ENCODE peak calls at places on chromosomes 16 and 17, in six cellular contexts. One of them, this sample, is unnamed.
A peak's percentile ranks its signal among the peaks of the same experiment; 100 is the strongest.

GRCh38 chr17:7355053-7355452 is at the start of gene TMEM95:
- DNase-seq in NT2/D1: no peak
- DNase-seq in thoracic aorta: no peak
- DNase-seq in PC-9: peak; percentile 25
- DNase-seq in SK-N-SH: no peak
- DNase-seq in left ventricle myocardium inferior: peak; percentile 53
- DNase-seq in this sample: peak; percentile 41

GRCh38 chr17:76549539-76549938 is 9.7 kb downstream of the PRCD start:
- DNase-seq in NT2/D1: no peak
- DNase-seq in thoracic aorta: no peak
- DNase-seq in PC-9: no peak
- DNase-seq in SK-N-SH: no peak
- DNase-seq in left ventricle myocardium inferior: no peak
- DNase-seq in this sample: no peak

GRCh38 chr17:42325026-42325425 is 36.7 kb downstream of the STAT5A start:
- DNase-seq in NT2/D1: no peak
- DNase-seq in thoracic aorta: peak; percentile 52
- DNase-seq in PC-9: peak; percentile 91
- DNase-seq in SK-N-SH: no peak
- DNase-seq in left ventricle myocardium inferior: no peak
- DNase-seq in this sample: no peak

GRCh38 chr16:54346046-54346445 is 59.5 kb upstream of the IRX3 start:
- DNase-seq in NT2/D1: no peak
- DNase-seq in thoracic aorta: no peak
- DNase-seq in PC-9: no peak
- DNase-seq in SK-N-SH: no peak
- DNase-seq in left ventricle myocardium inferior: no peak
- DNase-seq in this sample: no peak

GRCh38 chr17:10754861-10755591 is 25.2 kb upstream of the TMEM220 start:
- DNase-seq in NT2/D1: peak; percentile 40
- DNase-seq in thoracic aorta: no peak
- DNase-seq in PC-9: peak; percentile 46
- DNase-seq in SK-N-SH: no peak
- DNase-seq in left ventricle myocardium inferior: no peak
- DNase-seq in this sample: no peak

GRCh38 chr16:84689126-84689525 is 10.7 kb upstream of the USP10 start:
- DNase-seq in NT2/D1: no peak
- DNase-seq in thoracic aorta: no peak
- DNase-seq in PC-9: no peak
- DNase-seq in SK-N-SH: no peak
- DNase-seq in left ventricle myocardium inferior: no peak
- DNase-seq in this sample: no peak

GRCh38 chr17:48834973-48835372 is 4.1 kb downstream of the CALCOCO2 start:
- DNase-seq in NT2/D1: no peak
- DNase-seq in thoracic aorta: no peak
- DNase-seq in PC-9: no peak
- DNase-seq in SK-N-SH: no peak
- DNase-seq in left ventricle myocardium inferior: no peak
- DNase-seq in this sample: no peak

GRCh38 chr17:41655611-41656111 is 31.3 kb upstream of the KRT17 start:
- DNase-seq in NT2/D1: no peak
- DNase-seq in thoracic aorta: no peak
- DNase-seq in PC-9: peak; percentile 96
- DNase-seq in SK-N-SH: no peak
- DNase-seq in left ventricle myocardium inferior: no peak
- DNase-seq in this sample: peak; percentile 95

GRCh38 chr17:77666881-77667395 is 291.6 kb upstream of the TNRC6C start:
- DNase-seq in NT2/D1: no peak
- DNase-seq in thoracic aorta: no peak
- DNase-seq in PC-9: no peak
- DNase-seq in SK-N-SH: no peak
- DNase-seq in left ventricle myocardium inferior: no peak
- DNase-seq in this sample: peak; percentile 34

GRCh38 chr16:4414187-4414909 is 2.0 kb downstream of the CORO7 start:
- DNase-seq in NT2/D1: no peak
- DNase-seq in thoracic aorta: no peak
- DNase-seq in PC-9: no peak
- DNase-seq in SK-N-SH: no peak
- DNase-seq in left ventricle myocardium inferior: no peak
- DNase-seq in this sample: peak; percentile 24

GRCh38 chr17:81274471-81274855 is 20.6 kb downstream of the SLC38A10 start:
- DNase-seq in NT2/D1: no peak
- DNase-seq in thoracic aorta: no peak
- DNase-seq in PC-9: no peak
- DNase-seq in SK-N-SH: no peak
- DNase-seq in left ventricle myocardium inferior: no peak
- DNase-seq in this sample: no peak

GRCh38 chr17:55546481-55546880 is 35.2 kb upstream of the SMIM36 start:
- DNase-seq in NT2/D1: no peak
- DNase-seq in thoracic aorta: no peak
- DNase-seq in PC-9: no peak
- DNase-seq in SK-N-SH: no peak
- DNase-seq in left ventricle myocardium inferior: no peak
- DNase-seq in this sample: no peak

GRCh38 chr16:79110242-79110641 is 490.3 kb downstream of the MAF start:
- DNase-seq in NT2/D1: no peak
- DNase-seq in thoracic aorta: no peak
- DNase-seq in PC-9: no peak
- DNase-seq in SK-N-SH: no peak
- DNase-seq in left ventricle myocardium inferior: no peak
- DNase-seq in this sample: no peak

GRCh38 chr17:74237321-74237720 is 23.9 kb downstream of the TTYH2 start:
- DNase-seq in NT2/D1: no peak
- DNase-seq in thoracic aorta: no peak
- DNase-seq in PC-9: no peak
- DNase-seq in SK-N-SH: no peak
- DNase-seq in left ventricle myocardium inferior: no peak
- DNase-seq in this sample: no peak

GRCh38 chr17:17693955-17694228 is 12.6 kb downstream of the RAI1 start:
- DNase-seq in NT2/D1: no peak
- DNase-seq in thoracic aorta: no peak
- DNase-seq in PC-9: no peak
- DNase-seq in SK-N-SH: no peak
- DNase-seq in left ventricle myocardium inferior: no peak
- DNase-seq in this sample: no peak

GRCh38 chr17:66492500-66493123 is 190.2 kb downstream of the PRKCA start:
- DNase-seq in NT2/D1: no peak
- DNase-seq in thoracic aorta: no peak
- DNase-seq in PC-9: no peak
- DNase-seq in SK-N-SH: peak; percentile 54
- DNase-seq in left ventricle myocardium inferior: no peak
- DNase-seq in this sample: no peak

GRCh38 chr17:40953876-40954275 is 12.9 kb downstream of the KRT39 start:
- DNase-seq in NT2/D1: no peak
- DNase-seq in thoracic aorta: no peak
- DNase-seq in PC-9: peak; percentile 98
- DNase-seq in SK-N-SH: no peak
- DNase-seq in left ventricle myocardium inferior: no peak
- DNase-seq in this sample: no peak

GRCh38 chr16:88561485-88562369 is 8.5 kb upstream of the ZC3H18 start:
- DNase-seq in NT2/D1: no peak
- DNase-seq in thoracic aorta: no peak
- DNase-seq in PC-9: no peak
- DNase-seq in SK-N-SH: peak; percentile 91
- DNase-seq in left ventricle myocardium inferior: no peak
- DNase-seq in this sample: no peak

GRCh38 chr16:21563676-21564075 is 35.7 kb upstream of the METTL9 start:
- DNase-seq in NT2/D1: no peak
- DNase-seq in thoracic aorta: no peak
- DNase-seq in PC-9: no peak
- DNase-seq in SK-N-SH: no peak
- DNase-seq in left ventricle myocardium inferior: no peak
- DNase-seq in this sample: no peak

GRCh38 chr16:9323170-9323569 is 231.7 kb downstream of the HAPSTR1 start:
- DNase-seq in NT2/D1: no peak
- DNase-seq in thoracic aorta: no peak
- DNase-seq in PC-9: no peak
- DNase-seq in SK-N-SH: no peak
- DNase-seq in left ventricle myocardium inferior: no peak
- DNase-seq in this sample: no peak

GRCh38 chr17:64460955-64461354 is 12.0 kb downstream of the MILR1 start:
- DNase-seq in NT2/D1: no peak
- DNase-seq in thoracic aorta: no peak
- DNase-seq in PC-9: no peak
- DNase-seq in SK-N-SH: no peak
- DNase-seq in left ventricle myocardium inferior: peak; percentile 41
- DNase-seq in this sample: no peak

GRCh38 chr17:22569459-22570143 is 877.3 kb downstream of the KCNJ18 start:
- DNase-seq in NT2/D1: no peak
- DNase-seq in thoracic aorta: no peak
- DNase-seq in PC-9: no peak
- DNase-seq in SK-N-SH: no peak
- DNase-seq in left ventricle myocardium inferior: no peak
- DNase-seq in this sample: no peak

GRCh38 chr16:69927056-69927757 is 23.9 kb upstream of the CLEC18A start:
- DNase-seq in NT2/D1: no peak
- DNase-seq in thoracic aorta: no peak
- DNase-seq in PC-9: no peak
- DNase-seq in SK-N-SH: no peak
- DNase-seq in left ventricle myocardium inferior: peak; percentile 68
- DNase-seq in this sample: no peak

GRCh38 chr17:45700171-45701090 is 83.7 kb upstream of the CRHR1 start:
- DNase-seq in NT2/D1: no peak
- DNase-seq in thoracic aorta: no peak
- DNase-seq in PC-9: no peak
- DNase-seq in SK-N-SH: no peak
- DNase-seq in left ventricle myocardium inferior: no peak
- DNase-seq in this sample: no peak

DNA sequence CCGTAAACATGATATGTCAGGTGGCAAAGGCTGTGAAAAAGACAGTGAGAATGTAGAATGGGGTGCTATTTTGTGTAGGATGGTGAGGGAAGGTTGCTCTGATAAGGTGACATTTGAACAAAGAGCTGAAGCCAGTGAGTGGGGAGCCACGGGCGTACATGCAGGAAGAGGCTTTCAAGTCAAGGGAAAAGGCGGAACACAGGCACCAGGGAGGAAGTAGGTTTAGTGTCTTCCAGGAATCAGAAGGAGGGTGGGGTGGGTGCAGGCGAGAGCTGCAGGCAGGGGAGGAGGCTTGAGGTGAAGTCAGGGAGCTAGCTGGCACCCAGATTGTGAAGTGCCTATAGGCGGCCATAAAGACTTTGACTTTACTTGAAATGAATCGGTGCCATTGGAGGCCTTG is 14.1 kb downstream of the ZFP90 start:
- DNase-seq in NT2/D1: no peak
- DNase-seq in thoracic aorta: no peak
- DNase-seq in PC-9: no peak
- DNase-seq in SK-N-SH: no peak
- DNase-seq in left ventricle myocardium inferior: no peak
- DNase-seq in this sample: no peak
- H3K9me3 ChIP-seq in NT2/D1: peaks cover 89% of the 10 kb centered on the region
- H3K9me3 ChIP-seq in thoracic aorta: peaks cover 82% of the 10 kb centered on the region
- H3K9me3 ChIP-seq in PC-9: peaks cover 35% of the 10 kb centered on the region
- H3K9me3 ChIP-seq in SK-N-SH: peaks cover 3% of the 10 kb centered on the region
- H3K9me3 ChIP-seq in left ventricle myocardium inferior: peaks cover 94% of the 10 kb centered on the region
- H3K9me3 ChIP-seq in this sample: peaks cover 92% of the 10 kb centered on the region

GRCh38 chr16:27327586-27327915 is 13.8 kb downstream of the IL4R start:
- DNase-seq in NT2/D1: no peak
- DNase-seq in thoracic aorta: no peak
- DNase-seq in PC-9: no peak
- DNase-seq in SK-N-SH: no peak
- DNase-seq in left ventricle myocardium inferior: no peak
- DNase-seq in this sample: no peak

GRCh38 chr16:27324851-27325301 is 11.1 kb downstream of the IL4R start:
- DNase-seq in NT2/D1: no peak
- DNase-seq in thoracic aorta: no peak
- DNase-seq in PC-9: no peak
- DNase-seq in SK-N-SH: no peak
- DNase-seq in left ventricle myocardium inferior: no peak
- DNase-seq in this sample: no peak

GRCh38 chr16:27326738-27327585 is 13.2 kb downstream of the IL4R start:
- DNase-seq in NT2/D1: peak; percentile 67
- DNase-seq in thoracic aorta: peak; percentile 79
- DNase-seq in PC-9: peak; percentile 99
- DNase-seq in SK-N-SH: peak; percentile 40
- DNase-seq in left ventricle myocardium inferior: peak; percentile 78
- DNase-seq in this sample: peak; percentile 80

GRCh38 chr16:27325736-27326135 is 12.0 kb downstream of the IL4R start:
- DNase-seq in NT2/D1: no peak
- DNase-seq in thoracic aorta: no peak
- DNase-seq in PC-9: no peak
- DNase-seq in SK-N-SH: no peak
- DNase-seq in left ventricle myocardium inferior: no peak
- DNase-seq in this sample: peak; percentile 31

DNA sequence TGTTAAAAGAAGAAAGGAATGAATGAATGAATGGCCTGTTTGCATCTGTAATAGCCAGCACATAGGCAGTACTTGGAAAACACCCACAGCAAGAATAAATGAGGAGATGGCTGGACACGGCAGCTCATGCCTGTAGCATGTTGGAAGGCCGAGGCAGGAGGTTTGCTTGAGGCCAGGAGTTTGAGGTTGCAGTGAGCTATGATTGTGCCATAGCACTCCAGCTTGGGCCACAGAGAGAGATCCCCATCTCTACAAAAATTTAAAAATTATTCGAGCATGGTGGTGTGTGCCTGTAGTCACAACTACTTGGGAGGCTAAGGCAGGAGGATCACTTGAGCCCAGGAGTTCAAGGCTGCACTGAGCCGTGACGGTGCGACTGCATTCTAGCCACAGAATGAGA is 12.5 kb downstream of the IL4R start:
- DNase-seq in NT2/D1: no peak
- DNase-seq in thoracic aorta: no peak
- DNase-seq in PC-9: no peak
- DNase-seq in SK-N-SH: no peak
- DNase-seq in left ventricle myocardium inferior: no peak
- DNase-seq in this sample: no peak
- H3K4me1 ChIP-seq in NT2/D1: peaks cover 24% of the 10 kb centered on the region
- H3K4me1 ChIP-seq in thoracic aorta: peaks cover 77% of the 10 kb centered on the region
- H3K4me1 ChIP-seq in PC-9: peaks cover 68% of the 10 kb centered on the region
- H3K4me1 ChIP-seq in SK-N-SH: no peaks in the 10 kb centered on the region
- H3K4me1 ChIP-seq in left ventricle myocardium inferior: peaks cover 54% of the 10 kb centered on the region
- H3K4me1 ChIP-seq in this sample: peaks cover 59% of the 10 kb centered on the region

GRCh38 chr16:1734816-1735215 is 28.8 kb downstream of the MAPK8IP3 start:
- DNase-seq in NT2/D1: no peak
- DNase-seq in thoracic aorta: no peak
- DNase-seq in PC-9: no peak
- DNase-seq in SK-N-SH: no peak
- DNase-seq in left ventricle myocardium inferior: no peak
- DNase-seq in this sample: no peak
- H3K9me3 ChIP-seq in NT2/D1: peaks cover 48% of the 10 kb centered on the region
- H3K9me3 ChIP-seq in thoracic aorta: no peaks in the 10 kb centered on the region
- H3K9me3 ChIP-seq in PC-9: no peaks in the 10 kb centered on the region
- H3K9me3 ChIP-seq in SK-N-SH: no peaks in the 10 kb centered on the region
- H3K9me3 ChIP-seq in left ventricle myocardium inferior: no peaks in the 10 kb centered on the region
- H3K9me3 ChIP-seq in this sample: no peaks in the 10 kb centered on the region

DNA sequence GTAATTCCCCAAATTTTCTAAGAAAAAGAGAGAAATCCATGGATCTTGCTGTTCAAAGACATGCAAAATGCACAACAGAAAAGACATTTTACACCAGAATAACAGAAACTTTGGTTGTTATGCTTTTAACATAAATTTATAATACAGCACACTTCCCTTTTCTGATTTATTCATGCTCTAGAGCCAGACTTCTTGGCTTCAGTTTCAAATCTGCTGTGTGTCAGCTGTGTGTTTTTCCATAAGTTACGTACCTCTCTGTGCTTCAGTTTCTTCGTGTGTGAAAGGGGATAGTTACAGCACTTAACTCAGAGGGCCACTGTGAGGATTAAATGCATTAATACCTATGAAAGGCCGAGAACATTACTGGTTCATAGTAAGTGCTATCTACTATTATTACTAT is 6.8 kb upstream of the CCL3L1 start:
- DNase-seq in NT2/D1: no peak
- DNase-seq in thoracic aorta: no peak
- DNase-seq in PC-9: no peak
- DNase-seq in SK-N-SH: no peak
- DNase-seq in left ventricle myocardium inferior: no peak
- DNase-seq in this sample: no peak
- H3K4me1 ChIP-seq in NT2/D1: peaks cover 1% of the 10 kb centered on the region
- H3K4me1 ChIP-seq in thoracic aorta: no peaks in the 10 kb centered on the region
- H3K4me1 ChIP-seq in PC-9: no peaks in the 10 kb centered on the region
- H3K4me1 ChIP-seq in SK-N-SH: no peaks in the 10 kb centered on the region
- H3K4me1 ChIP-seq in left ventricle myocardium inferior: peaks cover 6% of the 10 kb centered on the region
- H3K4me1 ChIP-seq in this sample: peaks cover 3% of the 10 kb centered on the region

This sample was measured in mucosa of descending colon.